ENCODE peak calls at places on chromosome 10, in four cellular contexts. B, R, L and G are unnamed samples.

GRCh38 chr10:131649609-131650008 is 251.2 kb upstream of the PPP2R2D start:
- DNase-seq in B (no peak), R (no peak), L (no peak), G (no peak)

GRCh38 chr10:48450811-48451466 is 144.5 kb downstream of the MAPK8 start:
- DNase-seq in B (peak; percentile 22), R (peak; percentile 72), L (peak; percentile 42), G (no peak)

GRCh38 chr10:70053896-70054641 is 1.4 kb downstream of the MACROH2A2 start:
- DNase-seq in B (no peak), R (no peak), L (peak; percentile 76), G (no peak)

GRCh38 chr10:67696029-67696428 is at the start of gene CTNNA3:
- DNase-seq in B (no peak), R (no peak), L (no peak), G (no peak)

GRCh38 chr10:34922138-34922537 is 107.0 kb upstream of the PARD3 start:
- DNase-seq in B (no peak), R (no peak), L (no peak), G (no peak)

GRCh38 chr10:125148021-125148439 is 12.3 kb downstream of the CTBP2 start:
- DNase-seq in B (no peak), R (no peak), L (no peak), G (no peak)

GRCh38 chr10:53490553-53490952 is 718.0 kb upstream of the MBL2 start:
- DNase-seq in B (no peak), R (no peak), L (no peak), G (no peak)

GRCh38 chr10:112282086-112282485 is 1.1 kb upstream of the TECTB start:
- DNase-seq in B (no peak), R (no peak), L (no peak), G (no peak)

GRCh38 chr10:76916536-76916935 is 721.1 kb downstream of the KCNMA1 start:
- DNase-seq in B (no peak), R (no peak), L (no peak), G (no peak)

GRCh38 chr10:99233680-99234018 is 2.0 kb downstream of the HPSE2 start:
- DNase-seq in B (no peak), R (no peak), L (no peak), G (no peak)

GRCh38 chr10:30893208-30893607 is 138.5 kb downstream of the ZNF438 start:
- DNase-seq in B (no peak), R (no peak), L (no peak), G (no peak)

GRCh38 chr10:59965899-59966650 is 59.7 kb upstream of the CCDC6 start:
- DNase-seq in B (no peak), R (no peak), L (no peak), G (no peak)

GRCh38 chr10:99767901-99768300 is 14.5 kb upstream of the ABCC2 start:
- DNase-seq in B (no peak), R (no peak), L (no peak), G (no peak)

GRCh38 chr10:30353851-30354250 is 4.8 kb upstream of the MTPAP start:
- DNase-seq in B (no peak), R (no peak), L (no peak), G (no peak)

GRCh38 chr10:124417846-124418725 is 637 bp downstream of the OAT start:
- DNase-seq in B (peak; percentile 46), R (peak; percentile 93), L (peak; percentile 77), G (peak; percentile 39)

GRCh38 chr10:69453759-69454158 is 2.5 kb downstream of the TSPAN15 start:
- DNase-seq in B (peak; percentile 84), R (peak; percentile 40), L (no peak), G (no peak)

GRCh38 chr10:84238909-84239308 is 2.4 kb downstream of the LRIT1 start:
- DNase-seq in B (no peak), R (no peak), L (no peak), G (no peak)

GRCh38 chr10:37865264-37865663 is 7.9 kb upstream of the ZNF248 start:
- DNase-seq in B (no peak), R (no peak), L (no peak), G (no peak)

GRCh38 chr10:58404001-58404400 is 18.8 kb downstream of the TFAM start:
- DNase-seq in B (no peak), R (no peak), L (no peak), G (no peak)

GRCh38 chr10:48224979-48225560 is 49.4 kb downstream of the FRMPD2 start:
- DNase-seq in B (no peak), R (no peak), L (no peak), G (no peak)

GRCh38 chr10:24305551-24306506 is 96.9 kb downstream of the KIAA1217 start:
- DNase-seq in B (no peak), R (no peak), L (no peak), G (no peak)

GRCh38 chr10:46226232-46226631 is 60.6 kb upstream of the ANTXRL start:
- DNase-seq in B (peak; percentile 15), R (peak; percentile 54), L (peak; percentile 39), G (no peak)

GRCh38 chr10:1449806-1450205 is 287.5 kb downstream of the ADARB2 start:
- DNase-seq in B (no peak), R (no peak), L (no peak), G (no peak)

GRCh38 chr10:116845823-116846222 is 3.5 kb upstream of the ENO4 start:
- DNase-seq in B (no peak), R (no peak), L (no peak), G (no peak)

GRCh38 chr10:112821663-112822062 is 128.4 kb upstream of the TCF7L2 start:
- DNase-seq in B (no peak), R (no peak), L (no peak), G (no peak)

DNA sequence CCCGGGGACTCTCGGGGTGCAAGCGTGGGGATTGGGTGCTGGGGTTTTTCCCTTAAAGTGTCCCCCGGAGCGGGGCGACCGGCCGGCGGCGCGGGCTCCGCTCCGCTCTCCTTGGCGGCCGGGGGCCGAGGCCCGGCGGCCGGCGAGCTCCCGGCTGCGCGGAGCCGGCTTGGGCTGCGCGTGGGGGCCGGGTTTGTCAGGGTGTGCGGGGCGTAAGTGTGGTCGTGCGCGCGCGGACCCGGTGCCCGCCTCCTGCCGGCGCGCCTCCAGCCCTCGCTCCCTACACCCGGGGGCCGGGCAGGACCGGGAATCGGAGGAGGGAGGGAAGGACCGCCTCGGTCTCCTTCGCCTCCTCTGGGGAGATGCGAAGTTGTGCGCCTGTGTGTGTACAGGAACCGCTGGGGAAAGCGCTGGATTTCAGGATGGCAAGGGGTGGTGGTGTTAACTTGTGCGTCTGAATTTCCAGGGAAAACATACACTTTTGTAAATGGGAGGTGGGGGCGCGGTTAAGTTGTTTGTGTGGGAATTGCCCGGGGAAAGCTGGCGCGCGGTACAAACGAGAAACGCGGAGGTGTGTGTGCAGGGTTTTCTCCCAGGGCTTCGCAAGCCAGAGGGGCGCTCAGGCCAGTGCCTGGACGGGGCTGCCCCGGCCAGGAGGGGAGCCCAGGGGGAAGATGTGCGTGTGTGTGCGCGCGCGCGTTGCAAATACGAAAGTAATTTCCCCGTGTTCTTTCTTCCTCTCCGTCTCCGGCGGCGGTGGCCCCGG is 742 bp downstream of the ZMIZ1 start:
- DNase-seq in B (peak; percentile 61), R (peak; percentile 92), L (no peak), G (no peak)
- TF ChIP-seq POLR2A in B (no peak), R (no peak), L (no peak), G (no peak)

GRCh38 chr10:86579883-86580548 is 58.4 kb upstream of the WAPL start:
- DNase-seq in B (no peak), R (no peak), L (no peak), G (no peak)

GRCh38 chr10:86585726-86586048 is 64.1 kb upstream of the WAPL start:
- DNase-seq in B (no peak), R (no peak), L (no peak), G (no peak)

GRCh38 chr10:86583983-86584382 is 62.4 kb upstream of the WAPL start:
- DNase-seq in B (no peak), R (no peak), L (peak; percentile 61), G (no peak)

GRCh38 chr10:86585037-86585725 is 63.6 kb upstream of the WAPL start:
- DNase-seq in B (peak; percentile 74), R (peak; percentile 91), L (peak; percentile 91), G (peak; percentile 68)

GRCh38 chr10:86580549-86580886 is 58.9 kb upstream of the WAPL start:
- DNase-seq in B (no peak), R (no peak), L (no peak), G (no peak)
- TF ChIP-seq POLR2AphosphoS5 in B (no peak), R (no peak), L (no peak), G (no peak)

DNA sequence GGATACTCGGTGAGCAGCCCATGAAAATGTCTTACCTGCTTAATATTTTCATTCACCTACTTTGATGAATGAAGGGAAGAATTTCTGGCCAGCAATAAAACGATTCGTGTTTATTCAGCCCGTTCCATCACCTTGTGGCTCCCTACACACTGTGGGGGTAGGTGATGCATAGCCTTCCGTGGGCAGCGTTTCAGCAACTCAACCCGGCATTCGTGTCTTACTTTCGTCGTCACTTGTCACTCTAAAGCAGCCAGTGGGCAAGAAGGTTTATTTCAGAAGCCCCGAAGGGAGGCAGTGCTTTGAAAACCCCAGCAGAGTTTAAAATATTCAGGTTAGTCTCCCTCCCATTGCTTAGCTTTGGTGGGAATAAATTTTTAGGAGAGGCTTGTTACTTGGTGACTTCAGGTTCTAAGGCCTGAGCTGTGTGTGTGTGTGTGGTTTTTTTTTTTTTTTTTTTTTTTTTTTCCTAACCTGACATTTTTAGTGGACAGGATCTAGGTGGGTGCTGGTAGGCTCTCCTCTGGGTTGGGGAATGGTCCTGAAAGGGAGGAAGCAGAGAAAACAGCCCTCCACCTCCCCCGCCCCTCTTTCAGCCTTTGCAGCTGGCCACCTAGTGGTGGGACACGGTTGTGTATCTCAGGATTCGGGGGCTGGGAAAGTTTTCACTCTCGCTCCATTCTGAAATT is 1.8 kb downstream of the GRK5 start:
- DNase-seq in B (peak; percentile 69), R (peak; percentile 85), L (peak; percentile 74), G (no peak)
- TF ChIP-seq POLR2A in B (no peak), R (no peak), L (no peak), G (no peak)

GRCh38 chr10:33015798-33016547 is 57.9 kb upstream of the ITGB1 start:
- DNase-seq in B (no peak), R (no peak), L (no peak), G (no peak)

GRCh38 chr10:33022090-33022489 is 64.1 kb upstream of the ITGB1 start:
- DNase-seq in B (no peak), R (no peak), L (no peak), G (no peak)

DNA sequence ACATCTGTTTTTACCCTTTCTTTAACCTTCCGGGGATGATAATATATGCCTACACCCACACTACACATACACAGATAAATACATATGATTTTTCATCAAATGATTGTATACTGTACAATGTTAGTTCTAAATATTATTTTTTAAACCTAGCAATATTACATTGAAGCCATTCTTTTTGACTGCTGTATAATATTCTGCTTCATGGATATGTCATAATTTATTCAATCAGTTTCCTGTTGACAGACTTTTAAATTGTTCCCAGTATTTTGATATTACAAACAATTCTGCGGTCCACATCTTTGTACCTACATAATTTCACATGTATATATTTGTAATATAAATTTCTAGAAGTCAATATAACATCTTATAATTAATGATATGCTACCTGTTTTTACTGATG is 59.0 kb upstream of the ITGB1 start:
- DNase-seq in B (no peak), R (no peak), L (no peak), G (no peak)
- TF ChIP-seq POLR2AphosphoS5 in B (no peak), R (no peak), L (no peak), G (no peak)

GRCh38 chr10:6580279-6581029 is 378 bp upstream of the PRKCQ start:
- DNase-seq in B (peak; percentile 77), R (peak; percentile 96), L (peak; percentile 92), G (peak; percentile 78)
- TF ChIP-seq POLR2A in B (no peak), R (no peak), L (peak; percentile 60), G (no peak)